ENCODE peak calls at places on chromosomes 12 and 14, in six cellular contexts. One of them, this sample, is unnamed.

GRCh38 chr14:39417014-39417413 is 15.2 kb downstream of the FBXO33 start:
- DNase-seq in NCI-H2029: no peak
- DNase-seq in HS-5: no peak
- DNase-seq in NCI-H748 treated with DMSO at 0.1 percent for 48 hours: no peak
- DNase-seq in mucosa of gallbladder: no peak
- DNase-seq in H9: peak
- DNase-seq in this sample: no peak

GRCh38 chr14:105013150-105013787 is 7.6 kb downstream of the CDCA4 start:
- DNase-seq in mucosa of gallbladder: no peak
- DNase-seq in NCI-H2029: peak
- DNase-seq in H9: no peak
- DNase-seq in NCI-H748 treated with DMSO at 0.1 percent for 48 hours: no peak
- DNase-seq in HS-5: no peak
- DNase-seq in this sample: no peak

GRCh38 chr12:8828514-8829127 is 6.2 kb downstream of the A2ML1 start:
- DNase-seq in H9: peak
- DNase-seq in HS-5: no peak
- DNase-seq in mucosa of gallbladder: no peak
- DNase-seq in NCI-H748 treated with DMSO at 0.1 percent for 48 hours: no peak
- DNase-seq in NCI-H2029: no peak
- DNase-seq in this sample: no peak

GRCh38 chr12:85805654-85806053 is 30.6 kb downstream of the RASSF9 start:
- DNase-seq in H9: no peak
- DNase-seq in NCI-H748 treated with DMSO at 0.1 percent for 48 hours: no peak
- DNase-seq in mucosa of gallbladder: no peak
- DNase-seq in HS-5: no peak
- DNase-seq in NCI-H2029: no peak
- DNase-seq in this sample: no peak

GRCh38 chr12:57342207-57342691 is 88.6 kb downstream of the R3HDM2 start:
- DNase-seq in H9: peak
- DNase-seq in NCI-H2029: peak
- DNase-seq in HS-5: no peak
- DNase-seq in mucosa of gallbladder: no peak
- DNase-seq in NCI-H748 treated with DMSO at 0.1 percent for 48 hours: no peak
- DNase-seq in this sample: peak

GRCh38 chr12:31235868-31236395 is 90.0 kb downstream of the SINHCAF start:
- DNase-seq in HS-5: no peak
- DNase-seq in NCI-H748 treated with DMSO at 0.1 percent for 48 hours: no peak
- DNase-seq in mucosa of gallbladder: no peak
- DNase-seq in NCI-H2029: no peak
- DNase-seq in H9: no peak
- DNase-seq in this sample: no peak

GRCh38 chr12:68259318-68259940 is 6.0 kb upstream of the IL22 start:
- DNase-seq in H9: no peak
- DNase-seq in NCI-H2029: no peak
- DNase-seq in mucosa of gallbladder: no peak
- DNase-seq in HS-5: peak
- DNase-seq in NCI-H748 treated with DMSO at 0.1 percent for 48 hours: no peak
- DNase-seq in this sample: no peak

GRCh38 chr12:20950248-20950647 is 139.7 kb downstream of the SLCO1B3 start:
- DNase-seq in HS-5: peak
- DNase-seq in NCI-H2029: peak
- DNase-seq in H9: no peak
- DNase-seq in mucosa of gallbladder: no peak
- DNase-seq in NCI-H748 treated with DMSO at 0.1 percent for 48 hours: peak
- DNase-seq in this sample: no peak

GRCh38 chr14:28635387-28635786 is 131.2 kb upstream of the FOXG1 start:
- DNase-seq in NCI-H748 treated with DMSO at 0.1 percent for 48 hours: peak
- DNase-seq in HS-5: no peak
- DNase-seq in NCI-H2029: no peak
- DNase-seq in mucosa of gallbladder: no peak
- DNase-seq in H9: no peak
- DNase-seq in this sample: no peak

GRCh38 chr14:90808759-90809529 is 7.3 kb downstream of the TTC7B start:
- DNase-seq in HS-5: no peak
- DNase-seq in NCI-H748 treated with DMSO at 0.1 percent for 48 hours: no peak
- DNase-seq in mucosa of gallbladder: no peak
- DNase-seq in H9: no peak
- DNase-seq in NCI-H2029: no peak
- DNase-seq in this sample: no peak

GRCh38 chr14:93343266-93343665 is 3.7 kb upstream of the COX8C start:
- DNase-seq in mucosa of gallbladder: no peak
- DNase-seq in HS-5: no peak
- DNase-seq in H9: no peak
- DNase-seq in NCI-H748 treated with DMSO at 0.1 percent for 48 hours: no peak
- DNase-seq in NCI-H2029: no peak
- DNase-seq in this sample: no peak

GRCh38 chr12:128918910-128919309 is 65.6 kb downstream of the GLT1D1 start:
- DNase-seq in mucosa of gallbladder: no peak
- DNase-seq in H9: no peak
- DNase-seq in NCI-H2029: no peak
- DNase-seq in NCI-H748 treated with DMSO at 0.1 percent for 48 hours: no peak
- DNase-seq in HS-5: no peak
- DNase-seq in this sample: no peak

GRCh38 chr12:123533672-123534643 is at the start of gene RILPL1:
- DNase-seq in NCI-H2029: no peak
- DNase-seq in HS-5: no peak
- DNase-seq in H9: peak
- DNase-seq in mucosa of gallbladder: peak
- DNase-seq in NCI-H748 treated with DMSO at 0.1 percent for 48 hours: no peak
- DNase-seq in this sample: peak

GRCh38 chr12:71469235-71469873 is 29.8 kb downstream of the LGR5 start:
- DNase-seq in HS-5: peak
- DNase-seq in mucosa of gallbladder: no peak
- DNase-seq in NCI-H748 treated with DMSO at 0.1 percent for 48 hours: no peak
- DNase-seq in H9: peak
- DNase-seq in NCI-H2029: no peak
- DNase-seq in this sample: peak

GRCh38 chr14:64801046-64801445 is 78.7 kb downstream of the SPTB start:
- DNase-seq in mucosa of gallbladder: peak
- DNase-seq in NCI-H748 treated with DMSO at 0.1 percent for 48 hours: no peak
- DNase-seq in H9: no peak
- DNase-seq in NCI-H2029: no peak
- DNase-seq in HS-5: no peak
- DNase-seq in this sample: no peak

GRCh38 chr12:48917857-48918537 is 7.3 kb downstream of the FKBP11 start:
- DNase-seq in mucosa of gallbladder: no peak
- DNase-seq in NCI-H2029: no peak
- DNase-seq in H9: no peak
- DNase-seq in NCI-H748 treated with DMSO at 0.1 percent for 48 hours: no peak
- DNase-seq in HS-5: no peak
- DNase-seq in this sample: no peak

GRCh38 chr12:94636462-94637085 is 13.8 kb downstream of the TMCC3 start:
- DNase-seq in HS-5: no peak
- DNase-seq in NCI-H2029: no peak
- DNase-seq in H9: no peak
- DNase-seq in NCI-H748 treated with DMSO at 0.1 percent for 48 hours: no peak
- DNase-seq in mucosa of gallbladder: no peak
- DNase-seq in this sample: no peak

GRCh38 chr12:25347716-25348261 is 97.1 kb upstream of the KRAS start:
- DNase-seq in mucosa of gallbladder: no peak
- DNase-seq in NCI-H2029: no peak
- DNase-seq in HS-5: no peak
- DNase-seq in H9: no peak
- DNase-seq in NCI-H748 treated with DMSO at 0.1 percent for 48 hours: no peak
- DNase-seq in this sample: no peak

GRCh38 chr14:101932668-101933067 is 31.7 kb upstream of the DYNC1H1 start:
- DNase-seq in H9: no peak
- DNase-seq in HS-5: no peak
- DNase-seq in NCI-H748 treated with DMSO at 0.1 percent for 48 hours: no peak
- DNase-seq in mucosa of gallbladder: no peak
- DNase-seq in NCI-H2029: peak
- DNase-seq in this sample: no peak

GRCh38 chr14:49853572-49854375 is 1.2 kb upstream of the NEMF start:
- DNase-seq in H9: peak
- DNase-seq in mucosa of gallbladder: peak
- DNase-seq in NCI-H2029: peak
- DNase-seq in HS-5: no peak
- DNase-seq in NCI-H748 treated with DMSO at 0.1 percent for 48 hours: peak
- DNase-seq in this sample: peak

GRCh38 chr12:20109667-20110066 is 258.7 kb upstream of the PDE3A start:
- DNase-seq in HS-5: no peak
- DNase-seq in mucosa of gallbladder: no peak
- DNase-seq in NCI-H2029: no peak
- DNase-seq in H9: no peak
- DNase-seq in NCI-H748 treated with DMSO at 0.1 percent for 48 hours: no peak
- DNase-seq in this sample: no peak

GRCh38 chr14:59275668-59276067 is 87.2 kb downstream of the DAAM1 start:
- DNase-seq in mucosa of gallbladder: no peak
- DNase-seq in NCI-H748 treated with DMSO at 0.1 percent for 48 hours: no peak
- DNase-seq in HS-5: peak
- DNase-seq in NCI-H2029: peak
- DNase-seq in H9: no peak
- DNase-seq in this sample: no peak

This sample was measured in adrenal gland.